ENCODE peak calls at places on chromosome 7, in six cellular contexts. J is kidney epithelial cell, G is cardiac fibroblast, H is AG04449, N is fibroblast of mammary gland, D is ovary. B is an unnamed sample.

GRCh38 chr7:92763636-92764423 is 72.5 kb downstream of the CDK6 start:
- DNase-seq in J (peak; percentile 79), G (peak; percentile 80), H (no peak), N (peak; percentile 74), D (no peak), B (peak; percentile 79)

GRCh38 chr7:22563621-22564241 is 63.7 kb upstream of the STEAP1B start:
- DNase-seq in J (no peak), G (no peak), H (no peak), N (no peak), D (no peak), B (no peak)

GRCh38 chr7:30038182-30038980 is 10.2 kb downstream of the PLEKHA8 start:
- DNase-seq in J (no peak), G (no peak), H (no peak), N (peak; percentile 82), D (no peak), B (no peak)

GRCh38 chr7:67371429-67372305 is 375.0 kb downstream of the TYW1 start:
- DNase-seq in J (peak; percentile 18), G (peak; percentile 81), H (no peak), N (peak; percentile 67), D (peak; percentile 60), B (peak; percentile 9)

GRCh38 chr7:7650682-7651206 is 10.2 kb downstream of the UMAD1 start:
- DNase-seq in J (no peak), G (no peak), H (no peak), N (no peak), D (no peak), B (no peak)

GRCh38 chr7:49102413-49102812 is 178.1 kb downstream of the CDC14C start:
- DNase-seq in J (no peak), G (no peak), H (no peak), N (no peak), D (no peak), B (no peak)

GRCh38 chr7:97770845-97771244 is 39.0 kb downstream of the TAC1 start:
- DNase-seq in J (no peak), G (no peak), H (no peak), N (no peak), D (no peak), B (no peak)

GRCh38 chr7:104906032-104906431 is 108.0 kb upstream of the KMT2E start:
- DNase-seq in J (no peak), G (no peak), H (no peak), N (no peak), D (no peak), B (no peak)

DNA sequence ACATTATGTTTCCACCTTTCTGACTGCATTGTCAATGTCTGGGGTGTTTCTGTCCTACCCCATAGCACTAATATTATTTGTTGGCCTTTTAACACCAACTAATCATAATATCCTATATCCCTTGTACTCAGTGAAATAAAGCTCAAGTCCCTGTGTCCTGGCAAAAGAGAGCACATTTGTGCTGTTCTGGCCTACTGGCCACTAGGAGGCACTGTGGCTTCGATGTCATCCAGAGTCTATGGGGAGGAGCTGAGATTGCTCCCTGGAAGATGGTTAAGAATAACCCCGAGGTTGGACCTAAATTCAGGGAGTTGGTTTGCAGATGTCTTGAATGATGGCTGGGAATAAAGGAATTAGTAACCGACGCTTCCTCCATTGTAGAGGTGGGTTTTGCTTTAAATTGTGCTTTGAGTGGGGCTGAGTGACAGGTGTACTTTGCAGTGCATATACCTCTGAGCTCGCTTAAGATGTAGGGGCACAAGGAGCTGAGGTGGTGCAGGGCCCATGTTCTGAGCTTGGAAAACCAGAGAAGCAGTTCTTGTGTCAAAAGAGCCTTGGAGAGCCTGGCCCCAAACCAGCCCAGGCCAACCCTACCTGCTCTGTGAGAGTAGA is 191.2 kb upstream of the PRSS1 start:
- DNase-seq in J (no peak), G (peak; percentile 82), H (no peak), N (peak; percentile 90), D (no peak), B (no peak)
- TF ChIP-seq CTCF in J (peak; percentile 67), G (peak; percentile 80), H (peak; percentile 65), N (peak; percentile 99), D (no peak), B (peak; percentile 91)

GRCh38 chr7:55071411-55072188 is 52.8 kb downstream of the EGFR start:
- DNase-seq in J (no peak), G (peak; percentile 26), H (no peak), N (peak; percentile 47), D (no peak), B (no peak)

GRCh38 chr7:55072251-55072650 is 53.4 kb downstream of the EGFR start:
- DNase-seq in J (no peak), G (no peak), H (no peak), N (no peak), D (no peak), B (no peak)

GRCh38 chr7:55070839-55071238 is 52.0 kb downstream of the EGFR start:
- DNase-seq in J (no peak), G (no peak), H (no peak), N (no peak), D (no peak), B (no peak)

GRCh38 chr7:55074008-55074499 is 55.2 kb downstream of the EGFR start:
- DNase-seq in J (no peak), G (peak; percentile 96), H (no peak), N (peak; percentile 93), D (no peak), B (peak; percentile 90)

DNA sequence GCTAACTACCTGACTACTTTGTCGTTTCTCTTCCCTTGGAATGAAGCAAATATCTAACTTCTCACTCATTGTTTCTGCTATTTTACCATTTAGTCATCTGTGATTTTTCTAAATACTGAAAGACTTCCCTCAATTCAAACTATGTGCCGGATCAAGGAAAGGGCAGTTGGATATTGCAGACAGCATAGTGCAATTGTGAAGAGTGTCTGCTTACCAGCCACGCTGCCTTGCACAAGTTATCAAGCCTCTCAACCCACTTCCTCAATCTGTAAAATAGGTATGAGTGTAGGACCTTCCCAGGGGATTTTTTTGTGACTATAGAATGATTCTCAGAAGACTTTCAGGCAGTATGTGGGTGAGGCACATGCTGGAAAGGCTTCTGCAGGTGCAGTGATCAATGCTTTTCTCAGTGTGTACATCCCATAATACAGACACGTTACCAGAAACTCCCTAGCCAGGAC is 54.3 kb downstream of the EGFR start:
- DNase-seq in J (no peak), G (peak; percentile 77), H (peak; percentile 60), N (peak; percentile 46), D (no peak), B (no peak)
- H3K4me3 ChIP-seq in J (no peak overlapping the region), G (no peak overlapping the region), H (no peak overlapping the region), N (no peak overlapping the region), D (no peak overlapping the region), B (no peak overlapping the region)

DNA sequence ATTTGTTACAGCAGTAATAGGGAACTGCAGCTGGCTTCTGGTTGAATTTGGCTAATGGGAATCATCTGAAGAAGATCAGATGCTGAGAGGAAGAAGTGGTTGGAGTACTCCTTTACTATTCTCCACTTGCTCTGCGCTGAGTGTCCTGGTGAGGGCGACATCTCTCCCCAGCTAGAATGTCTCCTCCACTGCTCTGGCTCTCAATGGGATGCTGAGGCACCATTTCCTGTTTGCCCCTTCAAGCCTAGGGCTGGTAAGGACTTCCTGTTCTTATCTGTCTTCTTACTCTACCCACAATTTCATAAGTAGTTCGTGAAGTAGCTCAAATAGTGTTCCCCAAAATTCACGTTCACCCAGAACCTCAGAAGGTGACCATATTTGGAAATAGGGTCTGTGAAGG is 43.2 kb upstream of the TES start:
- DNase-seq in J (no peak), G (no peak), H (no peak), N (no peak), D (no peak), B (no peak)
- TF ChIP-seq CTCF in J (peak; percentile 13), G (peak; percentile 17), H (no peak), N (peak; percentile 25), D (no peak), B (peak; percentile 30)

DNA sequence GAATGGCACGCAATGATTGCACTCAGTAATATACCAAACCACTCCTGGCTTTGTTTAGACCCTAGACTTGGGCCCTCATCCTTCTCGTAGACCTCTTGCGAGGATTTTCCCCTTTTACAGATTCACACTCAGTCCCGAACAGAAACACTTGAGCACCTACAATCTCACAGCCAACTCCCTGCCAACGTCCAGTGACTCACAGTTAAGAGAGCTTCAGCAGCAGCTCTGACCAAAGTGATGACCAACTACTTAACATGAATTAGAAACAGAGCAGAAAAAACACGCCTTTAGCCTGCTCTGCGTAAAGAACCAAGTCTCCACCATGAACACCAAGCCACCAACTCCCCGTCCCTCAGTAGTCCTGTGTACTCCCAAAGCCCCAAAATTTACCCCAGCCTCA is 2.2 kb downstream of the DNAJC30 start:
- DNase-seq in J (peak; percentile 12), G (peak; percentile 57), H (no peak), N (peak; percentile 59), D (no peak), B (peak; percentile 27)
- H3K4me3 ChIP-seq in J (no peak overlapping the region), G (no peak overlapping the region), H (no peak overlapping the region), N (no peak overlapping the region), D (no peak overlapping the region), B (peak overlapping the region; percentile 82)

GRCh38 chr7:88761779-88762178 is 2.3 kb downstream of the ZNF804B start:
- DNase-seq in J (no peak), G (no peak), H (no peak), N (no peak), D (no peak), B (no peak)

GRCh38 chr7:88759956-88760515 is 536 bp downstream of the ZNF804B start:
- DNase-seq in J (no peak), G (no peak), H (no peak), N (no peak), D (no peak), B (no peak)

GRCh38 chr7:88758355-88759215 is 915 bp upstream of the ZNF804B start:
- DNase-seq in J (no peak), G (no peak), H (no peak), N (peak; percentile 6), D (peak; percentile 29), B (no peak)

GRCh38 chr7:88757371-88757770 is 2.1 kb upstream of the ZNF804B start:
- DNase-seq in J (no peak), G (no peak), H (no peak), N (no peak), D (no peak), B (no peak)

DNA sequence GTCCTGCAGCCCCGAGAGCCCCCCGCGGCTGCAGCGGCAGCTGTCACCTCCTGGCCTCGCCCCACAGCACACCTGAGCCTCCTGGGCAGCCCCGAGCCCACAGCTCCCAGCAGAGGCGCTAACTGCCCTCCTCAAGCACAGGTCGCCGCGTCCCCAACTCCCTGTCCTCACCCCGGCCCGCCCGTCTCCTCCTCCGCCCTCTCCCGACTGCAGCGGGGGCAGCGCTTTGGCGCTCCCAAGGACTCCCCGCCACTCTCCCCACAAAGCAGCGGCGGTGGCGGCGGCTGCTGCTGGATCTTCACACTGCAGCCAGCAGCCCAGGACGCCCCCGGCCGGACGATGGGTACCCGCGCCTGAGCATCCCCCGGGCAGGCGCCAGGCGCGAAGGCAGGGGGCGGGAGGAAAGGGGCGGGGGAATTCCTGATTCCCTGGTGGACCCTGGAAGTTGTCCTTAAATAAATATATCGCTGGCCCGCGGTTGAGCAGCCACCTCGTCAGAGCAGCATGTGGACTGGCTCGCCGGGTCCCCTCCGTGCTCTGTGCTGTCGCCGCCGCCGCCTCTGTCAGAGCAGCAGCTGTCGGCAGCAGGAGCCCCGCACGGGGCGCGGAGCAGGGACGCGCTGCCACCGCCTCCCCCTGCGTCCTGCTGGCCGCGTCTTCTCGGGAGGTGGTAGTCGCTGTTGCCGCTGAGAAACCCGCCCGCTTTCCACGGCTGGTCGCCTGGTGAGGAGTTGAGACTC is at the start of gene ZNF804B:
- DNase-seq in J (no peak), G (no peak), H (no peak), N (no peak), D (peak; percentile 23), B (no peak)
- TF ChIP-seq CTCF in J (no peak), G (no peak), H (no peak), N (no peak), D (no peak), B (no peak)

B was measured in epithelial cell of proximal tubule.